ENCODE peak calls at places on chromosome 14, in five cellular contexts. G, C, V, K and A are unnamed samples.

GRCh38 chr14:24804813-24805212 is 170.8 kb upstream of the GZMB start:
- DNase-seq in G (no peak), C (no peak), V (no peak), K (no peak), A (no peak)

GRCh38 chr14:49865431-49865859 is 12.9 kb upstream of the NEMF start:
- DNase-seq in G (peak), C (peak), V (peak), K (peak), A (peak)

GRCh38 chr14:31122921-31123320 is 84.7 kb downstream of the HECTD1 start:
- DNase-seq in G (no peak), C (no peak), V (no peak), K (no peak), A (no peak)

GRCh38 chr14:64196668-64197411 is 97.3 kb downstream of the ESR2 start:
- DNase-seq in G (no peak), C (no peak), V (no peak), K (peak), A (peak)

GRCh38 chr14:91523972-91524371 is 13.9 kb upstream of the PPP4R3A start:
- DNase-seq in G (no peak), C (no peak), V (no peak), K (no peak), A (no peak)

GRCh38 chr14:104087505-104087904 is 2.0 kb downstream of the ASPG start:
- DNase-seq in G (no peak), C (peak), V (no peak), K (no peak), A (peak)

GRCh38 chr14:102491366-102491765 is 18.2 kb downstream of the ANKRD9 start:
- DNase-seq in G (no peak), C (no peak), V (no peak), K (no peak), A (no peak)

GRCh38 chr14:78997811-78998210 is 827.6 kb downstream of the NRXN3 start:
- DNase-seq in G (no peak), C (peak), V (no peak), K (peak), A (peak)

GRCh38 chr14:75848337-75848736 is 133.5 kb downstream of the TGFB3 start:
- DNase-seq in G (no peak), C (no peak), V (no peak), K (no peak), A (no peak)

GRCh38 chr14:103259801-103260628 is 74.0 kb upstream of the EIF5 start:
- DNase-seq in G (no peak), C (no peak), V (no peak), K (no peak), A (no peak)

GRCh38 chr14:37237094-37237493 is 39.4 kb downstream of the MIPOL1 start:
- DNase-seq in G (no peak), C (no peak), V (no peak), K (no peak), A (no peak)

GRCh38 chr14:73467377-73467776 is 9.0 kb upstream of the NUMB start:
- DNase-seq in G (no peak), C (no peak), V (peak), K (no peak), A (peak)

GRCh38 chr14:103078420-103078749 is 5.6 kb upstream of the LBHD2 start:
- DNase-seq in G (peak), C (no peak), V (peak), K (peak), A (peak)

GRCh38 chr14:99037777-99038176 is 234.2 kb downstream of the BCL11B start:
- DNase-seq in G (no peak), C (no peak), V (peak), K (no peak), A (no peak)

GRCh38 chr14:75911883-75912282 is 69.9 kb downstream of the TGFB3 start:
- DNase-seq in G (no peak), C (peak), V (no peak), K (peak), A (no peak)

GRCh38 chr14:31894351-31894750 is 182.8 kb upstream of the ARHGAP5 start:
- DNase-seq in G (no peak), C (no peak), V (no peak), K (no peak), A (no peak)

GRCh38 chr14:51093371-51094281 is 1.3 kb downstream of the TRIM9 start:
- DNase-seq in G (no peak), C (peak), V (peak), K (peak), A (peak)

GRCh38 chr14:35420036-35420811 is 15.7 kb upstream of the NFKBIA start:
- DNase-seq in G (no peak), C (no peak), V (no peak), K (no peak), A (no peak)

GRCh38 chr14:23335623-23336022 is 14.4 kb downstream of the PABPN1 start:
- DNase-seq in G (no peak), C (no peak), V (no peak), K (no peak), A (no peak)

GRCh38 chr14:100438678-100439592 is 115.8 kb downstream of the SLC25A47 start:
- DNase-seq in G (no peak), C (peak), V (no peak), K (no peak), A (no peak)

GRCh38 chr14:73325630-73326299 is 88.5 kb downstream of the PAPLN start:
- DNase-seq in G (no peak), C (no peak), V (no peak), K (no peak), A (no peak)

GRCh38 chr14:70317969-70318634 is 41.4 kb downstream of the COX16 start:
- DNase-seq in G (no peak), C (peak), V (no peak), K (peak), A (peak)

GRCh38 chr14:36512585-36513003 is 7.4 kb downstream of the NKX2-1 start:
- DNase-seq in G (no peak), C (no peak), V (no peak), K (no peak), A (no peak)

GRCh38 chr14:101131451-101131916 is 228.0 kb upstream of the RTL1 start:
- DNase-seq in G (no peak), C (no peak), V (no peak), K (no peak), A (no peak)

GRCh38 chr14:42855159-42855558 is 1248.5 kb downstream of the LRFN5 start:
- DNase-seq in G (no peak), C (no peak), V (peak), K (no peak), A (no peak)